ENCODE peak calls at places on chromosome 1, in six cellular contexts. One of them, this sample, is unnamed. For H3K9me3, the result is how much of the 10 kb centered on the place peaks cover.

GRCh38 chr1:202343652-202344349 is 2.1 kb upstream of the UBE2T start:
- DNase-seq in IMR-90: peak
- DNase-seq in AG04450: no peak
- DNase-seq in hepatocyte: peak
- DNase-seq in lung: no peak
- DNase-seq in CD8-positive, alpha-beta T cell: no peak
- DNase-seq in this sample: no peak

GRCh38 chr1:5509664-5510452 is 482.4 kb downstream of the NPHP4 start:
- DNase-seq in IMR-90: peak
- DNase-seq in AG04450: no peak
- DNase-seq in CD8-positive, alpha-beta T cell: peak
- DNase-seq in lung: peak
- DNase-seq in hepatocyte: peak
- DNase-seq in this sample: peak

GRCh38 chr1:24201941-24202440 is 14.9 kb upstream of the IFNLR1 start:
- DNase-seq in CD8-positive, alpha-beta T cell: peak
- DNase-seq in AG04450: peak
- DNase-seq in IMR-90: peak
- DNase-seq in hepatocyte: peak
- DNase-seq in lung: peak
- DNase-seq in this sample: peak

GRCh38 chr1:100523038-100523649 is 14.8 kb upstream of the GPR88 start:
- DNase-seq in lung: no peak
- DNase-seq in AG04450: no peak
- DNase-seq in hepatocyte: no peak
- DNase-seq in CD8-positive, alpha-beta T cell: no peak
- DNase-seq in IMR-90: peak
- DNase-seq in this sample: no peak

GRCh38 chr1:227921461-227922185 is 26.1 kb downstream of the WNT9A start:
- DNase-seq in CD8-positive, alpha-beta T cell: no peak
- DNase-seq in hepatocyte: no peak
- DNase-seq in lung: no peak
- DNase-seq in IMR-90: no peak
- DNase-seq in AG04450: no peak
- DNase-seq in this sample: no peak

GRCh38 chr1:23449918-23450317 is 25.4 kb upstream of the TCEA3 start:
- DNase-seq in hepatocyte: no peak
- DNase-seq in lung: no peak
- DNase-seq in AG04450: no peak
- DNase-seq in CD8-positive, alpha-beta T cell: no peak
- DNase-seq in IMR-90: no peak
- DNase-seq in this sample: peak

GRCh38 chr1:84442256-84442655 is 36.8 kb upstream of the RPF1 start:
- DNase-seq in hepatocyte: peak
- DNase-seq in IMR-90: peak
- DNase-seq in lung: no peak
- DNase-seq in AG04450: peak
- DNase-seq in CD8-positive, alpha-beta T cell: no peak
- DNase-seq in this sample: peak

GRCh38 chr1:221716713-221717490 is 25.0 kb downstream of the DUSP10 start:
- DNase-seq in hepatocyte: peak
- DNase-seq in CD8-positive, alpha-beta T cell: no peak
- DNase-seq in lung: no peak
- DNase-seq in AG04450: no peak
- DNase-seq in IMR-90: no peak
- DNase-seq in this sample: no peak

GRCh38 chr1:227728059-227728891 is 6.8 kb downstream of the JMJD4 start:
- DNase-seq in CD8-positive, alpha-beta T cell: peak
- DNase-seq in AG04450: no peak
- DNase-seq in lung: peak
- DNase-seq in IMR-90: peak
- DNase-seq in hepatocyte: peak
- DNase-seq in this sample: peak

GRCh38 chr1:19179597-19180271 is 30.3 kb downstream of the UBR4 start:
- DNase-seq in AG04450: no peak
- DNase-seq in hepatocyte: peak
- DNase-seq in IMR-90: peak
- DNase-seq in lung: no peak
- DNase-seq in CD8-positive, alpha-beta T cell: peak
- DNase-seq in this sample: peak

GRCh38 chr1:12179111-12179519 is 12.3 kb downstream of the TNFRSF1B start:
- DNase-seq in IMR-90: peak
- DNase-seq in AG04450: peak
- DNase-seq in CD8-positive, alpha-beta T cell: peak
- DNase-seq in hepatocyte: no peak
- DNase-seq in lung: no peak
- DNase-seq in this sample: no peak

GRCh38 chr1:212234431-212235298 is 50.5 kb upstream of the PPP2R5A start:
- DNase-seq in IMR-90: peak
- DNase-seq in AG04450: peak
- DNase-seq in hepatocyte: peak
- DNase-seq in CD8-positive, alpha-beta T cell: no peak
- DNase-seq in lung: peak
- DNase-seq in this sample: no peak

GRCh38 chr1:172699111-172699510 is 40.2 kb downstream of the FASLG start:
- DNase-seq in lung: no peak
- DNase-seq in AG04450: no peak
- DNase-seq in hepatocyte: no peak
- DNase-seq in CD8-positive, alpha-beta T cell: peak
- DNase-seq in IMR-90: peak
- DNase-seq in this sample: no peak

GRCh38 chr1:28392027-28392652 is 22.6 kb downstream of the PHACTR4 start:
- DNase-seq in AG04450: peak
- DNase-seq in hepatocyte: peak
- DNase-seq in CD8-positive, alpha-beta T cell: no peak
- DNase-seq in IMR-90: peak
- DNase-seq in lung: no peak
- DNase-seq in this sample: no peak

GRCh38 chr1:31957701-31958674 is 19.8 kb upstream of the PTP4A2 start:
- DNase-seq in hepatocyte: no peak
- DNase-seq in IMR-90: no peak
- DNase-seq in lung: no peak
- DNase-seq in CD8-positive, alpha-beta T cell: no peak
- DNase-seq in AG04450: no peak
- DNase-seq in this sample: no peak

GRCh38 chr1:161079436-161080110 is 9.8 kb downstream of the NECTIN4 start:
- DNase-seq in lung: no peak
- DNase-seq in AG04450: no peak
- DNase-seq in CD8-positive, alpha-beta T cell: no peak
- DNase-seq in IMR-90: no peak
- DNase-seq in hepatocyte: no peak
- DNase-seq in this sample: no peak

GRCh38 chr1:6646499-6647148 is 22.0 kb downstream of the THAP3 start:
- DNase-seq in lung: no peak
- DNase-seq in AG04450: no peak
- DNase-seq in hepatocyte: peak
- DNase-seq in IMR-90: peak
- DNase-seq in CD8-positive, alpha-beta T cell: no peak
- DNase-seq in this sample: peak

DNA sequence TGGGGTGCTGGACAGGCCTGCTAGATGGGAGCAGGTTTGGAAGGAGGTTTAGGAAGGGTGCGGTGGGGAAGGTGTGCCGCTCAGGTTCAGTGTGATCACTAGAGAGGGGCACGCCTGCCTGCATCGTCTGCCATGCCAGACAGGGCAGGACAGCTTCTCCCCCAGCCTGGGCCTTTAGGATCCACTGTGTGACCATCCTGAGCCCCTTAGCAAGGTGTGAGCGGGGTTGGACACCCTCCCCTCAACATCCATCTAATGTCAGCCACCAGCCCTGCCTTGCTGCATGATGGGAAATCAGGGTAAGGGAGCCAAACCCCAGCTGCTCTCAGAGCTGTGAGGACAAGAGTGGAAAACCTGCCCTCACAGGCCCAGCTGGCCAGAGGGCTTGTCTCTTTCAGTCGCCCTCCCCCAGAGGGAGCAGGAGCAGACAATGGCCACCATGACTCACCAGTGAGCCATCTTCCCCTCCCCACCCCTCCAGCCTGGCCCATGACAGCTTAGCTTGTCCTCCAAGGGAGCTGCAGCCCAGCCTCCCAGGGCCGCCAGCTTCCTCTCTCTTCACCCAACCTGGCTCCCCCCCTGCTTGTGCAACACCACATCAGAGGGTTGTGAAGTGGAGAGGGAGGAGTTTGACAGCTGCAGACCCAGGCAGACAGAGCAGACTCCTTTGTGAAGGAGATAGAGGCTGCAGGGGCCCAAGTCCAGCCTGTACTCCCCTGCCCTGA is 37.0 kb downstream of the NUAK2 start:
- DNase-seq in IMR-90: peak
- DNase-seq in lung: peak
- DNase-seq in AG04450: peak
- DNase-seq in hepatocyte: peak
- DNase-seq in CD8-positive, alpha-beta T cell: peak
- DNase-seq in this sample: peak
- H3K4me3 ChIP-seq in IMR-90: no peak
- H3K4me3 ChIP-seq in lung: no peak
- H3K4me3 ChIP-seq in AG04450: no peak
- H3K4me3 ChIP-seq in hepatocyte: no peak
- H3K4me3 ChIP-seq in CD8-positive, alpha-beta T cell: peak
- H3K4me3 ChIP-seq in this sample: no peak

GRCh38 chr1:33005812-33006465 is 30.7 kb downstream of the AK2 start:
- DNase-seq in IMR-90: no peak
- DNase-seq in hepatocyte: no peak
- DNase-seq in lung: no peak
- DNase-seq in AG04450: no peak
- DNase-seq in CD8-positive, alpha-beta T cell: no peak
- DNase-seq in this sample: no peak
- H3K9me3 ChIP-seq in IMR-90: under half
- H3K9me3 ChIP-seq in hepatocyte: under half
- H3K9me3 ChIP-seq in lung: under half
- H3K9me3 ChIP-seq in AG04450: under half
- H3K9me3 ChIP-seq in CD8-positive, alpha-beta T cell: under half
- H3K9me3 ChIP-seq in this sample: under half

GRCh38 chr1:66084442-66084841 is 291.7 kb downstream of the PDE4B start:
- DNase-seq in CD8-positive, alpha-beta T cell: no peak
- DNase-seq in IMR-90: no peak
- DNase-seq in lung: no peak
- DNase-seq in hepatocyte: no peak
- DNase-seq in AG04450: no peak
- DNase-seq in this sample: no peak
- TF ChIP-seq CTCF in CD8-positive, alpha-beta T cell: no peak
- TF ChIP-seq CTCF in IMR-90: no peak
- TF ChIP-seq CTCF in lung: no peak
- TF ChIP-seq CTCF in hepatocyte: no peak
- TF ChIP-seq CTCF in AG04450: no peak
- TF ChIP-seq CTCF in this sample: no peak

DNA sequence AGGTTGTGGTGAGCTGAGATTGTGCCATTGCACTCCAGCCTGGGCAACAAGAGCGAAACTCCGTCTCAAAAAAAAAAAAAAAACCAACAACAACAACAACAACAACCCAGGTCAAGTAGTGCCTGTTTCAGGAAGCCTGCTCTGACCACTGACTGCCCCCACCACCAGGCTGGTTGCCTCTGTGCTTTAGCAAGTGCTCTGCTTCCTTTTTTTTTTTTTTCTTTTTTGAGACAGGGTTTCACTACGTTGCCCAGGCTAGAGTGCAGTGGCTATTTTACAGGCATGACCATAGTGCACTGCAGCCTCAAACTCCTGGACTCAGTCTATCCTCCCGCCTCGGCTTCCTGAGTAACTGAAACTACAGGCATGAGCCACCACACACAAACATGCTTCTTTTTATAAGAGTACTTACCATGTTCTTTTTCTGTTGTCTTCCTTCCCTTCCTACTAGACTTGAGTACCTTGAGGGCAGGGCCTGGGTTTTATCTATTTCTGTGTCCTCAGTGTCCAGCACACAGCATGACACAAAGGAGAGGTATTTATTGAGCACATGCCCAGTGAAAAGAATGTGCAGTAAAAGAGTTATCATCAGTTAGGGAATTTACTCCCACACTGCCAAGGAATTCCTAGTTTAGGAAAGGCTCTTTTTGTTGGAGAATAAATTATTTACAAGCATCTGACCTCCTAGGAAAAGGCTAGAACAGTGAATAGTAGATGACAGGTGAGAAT is 9.9 kb upstream of the COA7 start:
- DNase-seq in IMR-90: peak
- DNase-seq in CD8-positive, alpha-beta T cell: no peak
- DNase-seq in lung: no peak
- DNase-seq in hepatocyte: peak
- DNase-seq in AG04450: no peak
- DNase-seq in this sample: no peak
- H3K4me3 ChIP-seq in IMR-90: no peak
- H3K4me3 ChIP-seq in CD8-positive, alpha-beta T cell: no peak
- H3K4me3 ChIP-seq in lung: no peak
- H3K4me3 ChIP-seq in hepatocyte: no peak
- H3K4me3 ChIP-seq in AG04450: no peak
- H3K4me3 ChIP-seq in this sample: no peak

GRCh38 chr1:2868571-2868970 is 67.1 kb upstream of the TTC34 start:
- DNase-seq in CD8-positive, alpha-beta T cell: no peak
- DNase-seq in IMR-90: no peak
- DNase-seq in hepatocyte: no peak
- DNase-seq in lung: no peak
- DNase-seq in AG04450: no peak
- DNase-seq in this sample: no peak
- H3K9me3 ChIP-seq in CD8-positive, alpha-beta T cell: under half
- H3K9me3 ChIP-seq in IMR-90: half or more
- H3K9me3 ChIP-seq in hepatocyte: under half
- H3K9me3 ChIP-seq in lung: under half
- H3K9me3 ChIP-seq in AG04450: half or more
- H3K9me3 ChIP-seq in this sample: under half

GRCh38 chr1:186325239-186325638 is 49.8 kb downstream of the TPR start:
- DNase-seq in AG04450: no peak
- DNase-seq in hepatocyte: no peak
- DNase-seq in IMR-90: peak
- DNase-seq in CD8-positive, alpha-beta T cell: no peak
- DNase-seq in lung: no peak
- DNase-seq in this sample: no peak
- TF ChIP-seq CTCF in AG04450: peak
- TF ChIP-seq CTCF in hepatocyte: no peak
- TF ChIP-seq CTCF in IMR-90: peak
- TF ChIP-seq CTCF in CD8-positive, alpha-beta T cell: peak
- TF ChIP-seq CTCF in lung: no peak
- TF ChIP-seq CTCF in this sample: no peak

GRCh38 chr1:20903452-20903851 is 116.3 kb upstream of the HP1BP3 start:
- DNase-seq in lung: no peak
- DNase-seq in hepatocyte: no peak
- DNase-seq in CD8-positive, alpha-beta T cell: no peak
- DNase-seq in IMR-90: no peak
- DNase-seq in AG04450: no peak
- DNase-seq in this sample: no peak

GRCh38 chr1:20896824-20897223 is 109.7 kb upstream of the HP1BP3 start:
- DNase-seq in CD8-positive, alpha-beta T cell: no peak
- DNase-seq in AG04450: no peak
- DNase-seq in lung: no peak
- DNase-seq in hepatocyte: peak
- DNase-seq in IMR-90: no peak
- DNase-seq in this sample: peak

GRCh38 chr1:20899154-20899972 is 112.3 kb upstream of the HP1BP3 start:
- DNase-seq in IMR-90: no peak
- DNase-seq in CD8-positive, alpha-beta T cell: no peak
- DNase-seq in lung: no peak
- DNase-seq in AG04450: no peak
- DNase-seq in hepatocyte: no peak
- DNase-seq in this sample: no peak

DNA sequence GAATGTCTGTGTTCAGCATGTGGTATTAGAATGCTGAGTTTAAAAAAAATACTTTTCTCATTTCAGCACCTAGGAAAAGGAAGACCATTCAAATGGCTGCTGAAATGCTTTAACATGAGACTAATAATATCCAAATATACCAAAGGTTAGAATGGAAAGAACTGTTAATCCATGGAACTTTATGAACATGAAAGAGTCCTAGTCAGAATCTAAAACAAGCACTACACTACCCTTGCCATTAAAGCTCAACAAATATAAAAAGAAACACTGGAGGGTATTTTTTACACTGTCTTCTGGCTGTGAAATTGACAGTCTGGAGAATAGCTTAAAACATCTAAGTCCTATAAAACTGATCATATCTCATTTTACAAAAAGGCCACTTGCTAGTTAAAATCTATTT is 112.9 kb upstream of the HP1BP3 start:
- DNase-seq in IMR-90: no peak
- DNase-seq in AG04450: no peak
- DNase-seq in lung: no peak
- DNase-seq in hepatocyte: no peak
- DNase-seq in CD8-positive, alpha-beta T cell: no peak
- DNase-seq in this sample: no peak
- H3K4me3 ChIP-seq in IMR-90: no peak
- H3K4me3 ChIP-seq in AG04450: no peak
- H3K4me3 ChIP-seq in lung: no peak
- H3K4me3 ChIP-seq in hepatocyte: no peak
- H3K4me3 ChIP-seq in CD8-positive, alpha-beta T cell: no peak
- H3K4me3 ChIP-seq in this sample: no peak

This sample was measured in prostate gland.